ENCODE peak calls at places on chromosomes 16 and 17, in four cellular contexts. One of them, this sample, is unnamed.

GRCh38 chr17:39100530-39100929 is 50.9 kb downstream of the PLXDC1 start:
- DNase-seq in COR-L47: no peak
- DNase-seq in stromal cell of bone marrow: no peak
- DNase-seq in sciatic nerve: no peak
- DNase-seq in this sample: no peak

GRCh38 chr16:4882261-4882632 is 35.0 kb downstream of the UBN1 start:
- DNase-seq in COR-L47: no peak
- DNase-seq in stromal cell of bone marrow: no peak
- DNase-seq in sciatic nerve: no peak
- DNase-seq in this sample: no peak

GRCh38 chr16:17556276-17557052 is 85.7 kb upstream of the XYLT1 start:
- DNase-seq in COR-L47: no peak
- DNase-seq in stromal cell of bone marrow: no peak
- DNase-seq in sciatic nerve: no peak
- DNase-seq in this sample: no peak

GRCh38 chr17:49968380-49969133 is 433 bp upstream of the DLX4 start:
- DNase-seq in COR-L47: peak
- DNase-seq in stromal cell of bone marrow: no peak
- DNase-seq in sciatic nerve: no peak
- DNase-seq in this sample: no peak

GRCh38 chr17:59357219-59357699 is 25.8 kb downstream of the YPEL2 start:
- DNase-seq in COR-L47: no peak
- DNase-seq in stromal cell of bone marrow: no peak
- DNase-seq in sciatic nerve: no peak
- DNase-seq in this sample: no peak

GRCh38 chr17:65389956-65390355 is 171.5 kb downstream of the AXIN2 start:
- DNase-seq in COR-L47: no peak
- DNase-seq in stromal cell of bone marrow: peak
- DNase-seq in sciatic nerve: no peak
- DNase-seq in this sample: no peak

GRCh38 chr16:74449470-74449869 is 28.2 kb upstream of the CLEC18B start:
- DNase-seq in COR-L47: no peak
- DNase-seq in stromal cell of bone marrow: peak
- DNase-seq in sciatic nerve: no peak
- DNase-seq in this sample: peak

GRCh38 chr17:75921596-75921995 is 16.9 kb upstream of the MRPL38 start:
- DNase-seq in COR-L47: no peak
- DNase-seq in stromal cell of bone marrow: no peak
- DNase-seq in sciatic nerve: no peak
- DNase-seq in this sample: no peak

GRCh38 chr16:86996081-86996480 is 321.1 kb downstream of the C16orf95 start:
- DNase-seq in COR-L47: no peak
- DNase-seq in stromal cell of bone marrow: no peak
- DNase-seq in sciatic nerve: no peak
- DNase-seq in this sample: no peak

GRCh38 chr16:86777098-86777946 is 199.0 kb downstream of the FOXL1 start:
- DNase-seq in COR-L47: no peak
- DNase-seq in stromal cell of bone marrow: no peak
- DNase-seq in sciatic nerve: peak
- DNase-seq in this sample: peak

GRCh38 chr17:62995377-62995885 is 29.4 kb downstream of the TANC2 start:
- DNase-seq in COR-L47: peak
- DNase-seq in stromal cell of bone marrow: no peak
- DNase-seq in sciatic nerve: no peak
- DNase-seq in this sample: no peak

GRCh38 chr16:11076259-11077018 is 132.1 kb downstream of the CLEC16A start:
- DNase-seq in COR-L47: no peak
- DNase-seq in stromal cell of bone marrow: no peak
- DNase-seq in sciatic nerve: no peak
- DNase-seq in this sample: peak

GRCh38 chr16:26664086-26664485 is 402.6 kb upstream of the C16orf82 start:
- DNase-seq in COR-L47: no peak
- DNase-seq in stromal cell of bone marrow: no peak
- DNase-seq in sciatic nerve: no peak
- DNase-seq in this sample: no peak

GRCh38 chr16:87851141-87851587 is 18.1 kb downstream of the SLC7A5 start:
- DNase-seq in COR-L47: no peak
- DNase-seq in stromal cell of bone marrow: no peak
- DNase-seq in sciatic nerve: no peak
- DNase-seq in this sample: no peak

GRCh38 chr17:153851-154250 is 16.5 kb downstream of the SCGB1C2 start:
- DNase-seq in COR-L47: no peak
- DNase-seq in stromal cell of bone marrow: no peak
- DNase-seq in sciatic nerve: peak
- DNase-seq in this sample: peak

GRCh38 chr17:15398291-15398690 is 56.9 kb upstream of the TEKT3 start:
- DNase-seq in COR-L47: no peak
- DNase-seq in stromal cell of bone marrow: no peak
- DNase-seq in sciatic nerve: no peak
- DNase-seq in this sample: no peak

GRCh38 chr17:700504-701094 is 14.0 kb downstream of the VPS53 start:
- DNase-seq in COR-L47: no peak
- DNase-seq in stromal cell of bone marrow: no peak
- DNase-seq in sciatic nerve: no peak
- DNase-seq in this sample: no peak

GRCh38 chr16:66427036-66427446 is at the start of gene BEAN1:
- DNase-seq in COR-L47: peak
- DNase-seq in stromal cell of bone marrow: no peak
- DNase-seq in sciatic nerve: no peak
- DNase-seq in this sample: peak

GRCh38 chr17:76074390-76075363 is at the start of gene GALR2:
- DNase-seq in COR-L47: no peak
- DNase-seq in stromal cell of bone marrow: no peak
- DNase-seq in sciatic nerve: no peak
- DNase-seq in this sample: no peak

GRCh38 chr17:28524476-28525415 is 18.6 kb downstream of the FOXN1 start:
- DNase-seq in COR-L47: no peak
- DNase-seq in stromal cell of bone marrow: peak
- DNase-seq in sciatic nerve: no peak
- DNase-seq in this sample: no peak

GRCh38 chr16:2520784-2521577 is 810 bp downstream of the AMDHD2 start:
- DNase-seq in COR-L47: no peak
- DNase-seq in stromal cell of bone marrow: no peak
- DNase-seq in sciatic nerve: peak
- DNase-seq in this sample: peak

GRCh38 chr17:61486135-61487120 is 34.2 kb downstream of the TBX4 start:
- DNase-seq in COR-L47: no peak
- DNase-seq in stromal cell of bone marrow: no peak
- DNase-seq in sciatic nerve: no peak
- DNase-seq in this sample: no peak

GRCh38 chr16:80993293-80993691 is 13.4 kb downstream of the CMC2 start:
- DNase-seq in COR-L47: no peak
- DNase-seq in stromal cell of bone marrow: peak
- DNase-seq in sciatic nerve: no peak
- DNase-seq in this sample: no peak

GRCh38 chr17:61354895-61355294 is 44.7 kb upstream of the TBX2 start:
- DNase-seq in COR-L47: no peak
- DNase-seq in stromal cell of bone marrow: no peak
- DNase-seq in sciatic nerve: no peak
- DNase-seq in this sample: no peak

GRCh38 chr16:8863594-8864424 is 5.0 kb downstream of the CARHSP1 start:
- DNase-seq in COR-L47: no peak
- DNase-seq in stromal cell of bone marrow: no peak
- DNase-seq in sciatic nerve: peak
- DNase-seq in this sample: no peak

GRCh38 chr17:39306028-39306427 is 80.3 kb upstream of the STAC2 start:
- DNase-seq in COR-L47: no peak
- DNase-seq in stromal cell of bone marrow: no peak
- DNase-seq in sciatic nerve: no peak
- DNase-seq in this sample: no peak

GRCh38 chr17:39972271-39972670 is 8.3 kb upstream of the PSMD3 start:
- DNase-seq in COR-L47: no peak
- DNase-seq in stromal cell of bone marrow: peak
- DNase-seq in sciatic nerve: no peak
- DNase-seq in this sample: no peak

This sample was measured in sigmoid colon.